ENCODE peak calls at places on chromosome 1, in eight cellular contexts. Z is kidney; Q is GM20000; N is lower leg skin; E is heart right ventricle; A is MCF 10A; Y is GM10248; O is CD8-positive, alpha-beta T cell. L is an unnamed sample.

GRCh38 chr1:63946866-63947491 is 173.2 kb downstream of the ROR1 start:
- DNase-seq in Z (no peak), Q (no peak), N (no peak), E (peak; percentile 47), A (no peak), Y (no peak), O (no peak), L (peak; percentile 87)

GRCh38 chr1:27201295-27201694 is 33.1 kb upstream of the WDTC1 start:
- DNase-seq in Z (no peak), Q (no peak), N (no peak), E (no peak), A (no peak), Y (no peak), O (no peak), L (no peak)

GRCh38 chr1:206457408-206457807 is 12.9 kb upstream of the IKBKE start:
- DNase-seq in Z (no peak), Q (no peak), N (no peak), E (no peak), A (no peak), Y (no peak), O (no peak), L (no peak)

GRCh38 chr1:240101306-240101705 is 9.6 kb downstream of the FMN2 start:
- DNase-seq in Z (no peak), Q (no peak), N (no peak), E (no peak), A (no peak), Y (no peak), O (no peak), L (no peak)

GRCh38 chr1:173532237-173532636 is 55.1 kb downstream of the PRDX6 start:
- DNase-seq in Z (no peak), Q (no peak), N (no peak), E (no peak), A (peak; percentile 9), Y (no peak), O (no peak), L (no peak)

GRCh38 chr1:175887981-175888428 is 144.6 kb upstream of the TNR start:
- DNase-seq in Z (no peak), Q (peak; percentile 64), N (peak; percentile 16), E (peak; percentile 52), A (peak; percentile 61), Y (peak; percentile 77), O (no peak), L (no peak)

GRCh38 chr1:78048446-78048845 is 2.7 kb downstream of the GIPC2 start:
- DNase-seq in Z (no peak), Q (no peak), N (no peak), E (no peak), A (no peak), Y (no peak), O (no peak), L (no peak)

GRCh38 chr1:107401704-107402103 is 260.9 kb downstream of the NTNG1 start:
- DNase-seq in Z (no peak), Q (no peak), N (no peak), E (no peak), A (no peak), Y (no peak), O (no peak), L (no peak)

GRCh38 chr1:161305872-161306519 is 3.8 kb downstream of the MPZ start:
- DNase-seq in Z (peak; percentile 95), Q (peak; percentile 88), N (peak; percentile 66), E (peak; percentile 75), A (no peak), Y (peak; percentile 89), O (peak; percentile 73), L (no peak)

GRCh38 chr1:115559987-115560386 is 81.8 kb upstream of the VANGL1 start:
- DNase-seq in Z (no peak), Q (no peak), N (no peak), E (no peak), A (no peak), Y (no peak), O (no peak), L (no peak)

GRCh38 chr1:184199036-184199796 is 147.7 kb downstream of the TSEN15 start:
- DNase-seq in Z (no peak), Q (no peak), N (no peak), E (no peak), A (no peak), Y (no peak), O (no peak), L (no peak)

GRCh38 chr1:98340511-98340910 is 321.0 kb upstream of the SNX7 start:
- DNase-seq in Z (no peak), Q (no peak), N (no peak), E (no peak), A (no peak), Y (no peak), O (no peak), L (no peak)

GRCh38 chr1:193283026-193283425 is 96.6 kb upstream of the B3GALT2 start:
- DNase-seq in Z (no peak), Q (no peak), N (no peak), E (no peak), A (no peak), Y (no peak), O (no peak), L (no peak)

GRCh38 chr1:193185861-193186714 is at the start of gene B3GALT2:
- DNase-seq in Z (no peak), Q (no peak), N (no peak), E (no peak), A (peak; percentile 39), Y (no peak), O (no peak), L (no peak)

GRCh38 chr1:151720974-151721787 is at the start of gene RIIAD1:
- DNase-seq in Z (no peak), Q (peak; percentile 90), N (no peak), E (peak; percentile 51), A (no peak), Y (peak; percentile 91), O (peak; percentile 16), L (no peak)

GRCh38 chr1:145995964-145996432 is 381 bp downstream of the TXNIP start:
- DNase-seq in Z (no peak), Q (no peak), N (no peak), E (no peak), A (no peak), Y (no peak), O (no peak), L (no peak)

GRCh38 chr1:12126781-12127180 is 40.0 kb upstream of the TNFRSF1B start:
- DNase-seq in Z (peak; percentile 52), Q (no peak), N (no peak), E (no peak), A (no peak), Y (no peak), O (no peak), L (no peak)
- TF ChIP-seq CTCF in Z (no peak), Q (no peak), N (no peak), E (no peak), A (no peak), Y (no peak), O (no peak), L (no peak)

GRCh38 chr1:43238991-43239469 is 30.8 kb upstream of the TMEM125 start:
- DNase-seq in Z (no peak), Q (no peak), N (no peak), E (peak; percentile 69), A (no peak), Y (no peak), O (no peak), L (peak; percentile 63)

GRCh38 chr1:43239484-43239883 is 30.3 kb upstream of the TMEM125 start:
- DNase-seq in Z (no peak), Q (peak; percentile 78), N (no peak), E (no peak), A (no peak), Y (peak; percentile 86), O (no peak), L (no peak)

GRCh38 chr1:43237131-43237530 is 32.7 kb upstream of the TMEM125 start:
- DNase-seq in Z (no peak), Q (no peak), N (no peak), E (no peak), A (no peak), Y (no peak), O (no peak), L (no peak)

GRCh38 chr1:43235451-43236121 is 34.2 kb upstream of the TMEM125 start:
- DNase-seq in Z (no peak), Q (no peak), N (no peak), E (peak; percentile 18), A (no peak), Y (no peak), O (no peak), L (no peak)

DNA sequence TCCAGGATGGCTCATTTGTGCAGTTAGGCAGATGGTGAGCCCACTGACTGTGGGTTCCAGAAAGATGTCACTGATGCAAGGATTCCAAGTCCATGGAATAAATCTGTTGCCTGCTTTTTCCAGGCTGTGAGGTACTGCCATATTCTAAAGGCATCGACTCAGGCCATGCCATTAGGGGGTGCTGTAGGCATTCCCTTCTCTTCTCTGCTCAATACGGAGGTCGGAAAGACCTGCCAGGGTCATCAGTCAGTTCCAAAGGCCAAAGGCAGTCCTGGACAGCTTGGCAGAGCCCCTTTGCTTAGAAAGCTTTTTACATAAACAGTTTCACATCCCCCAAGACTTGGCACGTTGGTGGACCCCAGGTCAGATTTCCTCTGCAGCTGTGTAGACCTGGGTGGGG is 31.7 kb upstream of the TMEM125 start:
- DNase-seq in Z (no peak), Q (peak; percentile 65), N (peak; percentile 46), E (peak; percentile 39), A (peak; percentile 78), Y (peak; percentile 68), O (no peak), L (no peak)
- TF ChIP-seq CTCF in Z (peak; percentile 88), Q (peak; percentile 75), N (no peak), E (peak; percentile 72), A (peak; percentile 53), Y (peak; percentile 79), O (no peak), L (peak; percentile 68)

DNA sequence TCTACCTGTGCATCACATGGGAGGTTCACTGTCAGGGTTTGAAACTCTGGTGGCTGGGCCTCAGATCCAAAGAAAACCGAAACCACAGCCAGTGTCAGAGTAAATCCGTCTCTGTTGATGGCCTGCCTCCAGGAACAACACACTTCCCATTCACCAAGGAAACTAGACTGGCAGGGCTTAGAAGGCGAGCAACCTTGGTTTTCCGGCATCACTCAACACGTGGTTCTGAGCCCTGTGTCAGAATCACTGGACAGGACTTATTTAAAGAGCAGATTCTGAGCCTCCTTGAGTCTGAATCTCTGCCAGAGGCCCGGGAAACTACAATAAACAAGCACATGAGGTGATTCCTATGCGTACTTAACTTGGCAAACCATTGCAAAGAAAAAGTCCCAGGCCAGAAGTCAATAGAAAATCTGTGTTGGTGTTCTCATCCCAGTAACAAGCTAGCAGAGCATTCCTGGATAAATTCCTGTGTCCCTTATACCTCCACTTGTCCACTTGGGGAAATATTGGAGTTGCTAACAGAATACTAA is 70.0 kb downstream of the KCTD3 start:
- DNase-seq in Z (no peak), Q (no peak), N (peak; percentile 44), E (no peak), A (peak; percentile 45), Y (no peak), O (no peak), L (no peak)
- TF ChIP-seq CTCF in Z (no peak), Q (no peak), N (no peak), E (no peak), A (no peak), Y (no peak), O (no peak), L (no peak)

GRCh38 chr1:231478800-231479199 is 49.7 kb upstream of the TSNAX start:
- DNase-seq in Z (no peak), Q (no peak), N (no peak), E (no peak), A (no peak), Y (no peak), O (no peak), L (no peak)
- TF ChIP-seq CTCF in Z (no peak), Q (no peak), N (no peak), E (no peak), A (no peak), Y (no peak), O (no peak), L (no peak)

L was measured in osteocyte.